ENCODE peak calls at places on chromosomes 5 and 9, in six cellular contexts. G is activated CD8-positive, alpha-beta memory T cell treated with anti-CD3 and anti-CD28 coated beads, Interleukin-2, amount 10 ng/mL, durations not matched to agents 7 days and 5 days; L is activated T-cell treated with anti-CD3 and anti-CD28 coated beads, Interleukin-2, amount 50 U/mL, for 4 hours; B is gastroesophageal sphincter; R is foreskin keratinocyte; T is activated T-helper 17 cell treated with anti-CD3 and anti-CD28 coated beads, Interleukin-2, amount 50 U/mL, for 72 hours. P is an unnamed sample.

GRCh38 chr9:113886471-113886870 is 10.4 kb downstream of the ZNF618 start:
- ATAC-seq in R (no peak), L (no peak), T (no peak), B (no peak), G (peak), P (peak)

GRCh38 chr5:160441352-160441781 is 19.7 kb downstream of the PTTG1 start:
- ATAC-seq in B (no peak), T (no peak), R (peak), G (no peak), L (no peak), P (no peak)

GRCh38 chr9:694499-695154 is 146.9 kb upstream of the DMRT1 start:
- ATAC-seq in G (no peak), L (no peak), R (peak), B (peak), T (no peak), P (peak)

GRCh38 chr9:72304538-72304937 is 60.5 kb downstream of the ZFAND5 start:
- ATAC-seq in R (no peak), T (no peak), B (no peak), G (no peak), L (no peak), P (no peak)

GRCh38 chr9:131483319-131484050 is 19.2 kb upstream of the POMT1 start:
- ATAC-seq in B (peak), R (no peak), G (no peak), T (no peak), L (no peak), P (no peak)

GRCh38 chr5:10746711-10747110 is 14.3 kb downstream of the DAP start:
- ATAC-seq in B (peak), R (peak), L (no peak), T (no peak), G (no peak), P (no peak)

GRCh38 chr5:147415663-147416062 is 94.2 kb downstream of the DPYSL3 start:
- ATAC-seq in T (no peak), R (peak), L (no peak), B (no peak), G (no peak), P (no peak)

GRCh38 chr5:98933446-98934072 is 4.8 kb upstream of the CHD1 start:
- ATAC-seq in G (no peak), R (no peak), B (no peak), L (no peak), T (no peak), P (no peak)

P was measured in SK-N-SH treated with all-trans-retinoic acid at 6 μM for 48 hours.